ENCODE peak calls at places on chromosome 11, in five cellular contexts. One of them, this sample, is unnamed.

GRCh38 chr11:130904380-130904779 is 11.9 kb downstream of the SNX19 start:
- DNase-seq in non-pigmented ciliary epithelial cell: no peak
- DNase-seq in astrocyte of the spinal cord: peak
- DNase-seq in caudate nucleus: no peak
- DNase-seq in activated CD8-positive, alpha-beta memory T cell treated with anti-CD3 and anti-CD28 coated beads for 4 hours: no peak
- DNase-seq in this sample: no peak

GRCh38 chr11:48168815-48169214 is 47.8 kb upstream of the OR4B1 start:
- DNase-seq in non-pigmented ciliary epithelial cell: no peak
- DNase-seq in astrocyte of the spinal cord: no peak
- DNase-seq in caudate nucleus: no peak
- DNase-seq in activated CD8-positive, alpha-beta memory T cell treated with anti-CD3 and anti-CD28 coated beads for 4 hours: no peak
- DNase-seq in this sample: no peak

GRCh38 chr11:63508009-63508408 is 2.1 kb downstream of the LGALS12 start:
- DNase-seq in non-pigmented ciliary epithelial cell: no peak
- DNase-seq in astrocyte of the spinal cord: no peak
- DNase-seq in caudate nucleus: peak
- DNase-seq in activated CD8-positive, alpha-beta memory T cell treated with anti-CD3 and anti-CD28 coated beads for 4 hours: no peak
- DNase-seq in this sample: peak

GRCh38 chr11:122512688-122513087 is 142.8 kb upstream of the UBASH3B start:
- DNase-seq in non-pigmented ciliary epithelial cell: no peak
- DNase-seq in astrocyte of the spinal cord: no peak
- DNase-seq in caudate nucleus: no peak
- DNase-seq in activated CD8-positive, alpha-beta memory T cell treated with anti-CD3 and anti-CD28 coated beads for 4 hours: no peak
- DNase-seq in this sample: no peak

GRCh38 chr11:75262961-75263852 is 22.6 kb downstream of the TPBGL start:
- DNase-seq in non-pigmented ciliary epithelial cell: no peak
- DNase-seq in astrocyte of the spinal cord: no peak
- DNase-seq in caudate nucleus: no peak
- DNase-seq in activated CD8-positive, alpha-beta memory T cell treated with anti-CD3 and anti-CD28 coated beads for 4 hours: no peak
- DNase-seq in this sample: no peak

GRCh38 chr11:22785251-22785650 is 44.4 kb downstream of the SVIP start:
- DNase-seq in non-pigmented ciliary epithelial cell: peak
- DNase-seq in astrocyte of the spinal cord: peak
- DNase-seq in caudate nucleus: no peak
- DNase-seq in activated CD8-positive, alpha-beta memory T cell treated with anti-CD3 and anti-CD28 coated beads for 4 hours: no peak
- DNase-seq in this sample: no peak

GRCh38 chr11:130121430-130121978 is 38.1 kb upstream of the ST14 start:
- DNase-seq in non-pigmented ciliary epithelial cell: peak
- DNase-seq in astrocyte of the spinal cord: peak
- DNase-seq in caudate nucleus: no peak
- DNase-seq in activated CD8-positive, alpha-beta memory T cell treated with anti-CD3 and anti-CD28 coated beads for 4 hours: no peak
- DNase-seq in this sample: no peak

GRCh38 chr11:10930224-10930960 is 72.5 kb upstream of the ZBED5 start:
- DNase-seq in non-pigmented ciliary epithelial cell: no peak
- DNase-seq in astrocyte of the spinal cord: peak
- DNase-seq in caudate nucleus: no peak
- DNase-seq in activated CD8-positive, alpha-beta memory T cell treated with anti-CD3 and anti-CD28 coated beads for 4 hours: no peak
- DNase-seq in this sample: no peak

GRCh38 chr11:123268118-123268517 is 73.1 kb upstream of the CLMP start:
- DNase-seq in non-pigmented ciliary epithelial cell: no peak
- DNase-seq in astrocyte of the spinal cord: no peak
- DNase-seq in caudate nucleus: no peak
- DNase-seq in activated CD8-positive, alpha-beta memory T cell treated with anti-CD3 and anti-CD28 coated beads for 4 hours: no peak
- DNase-seq in this sample: no peak

GRCh38 chr11:116190861-116191260 is 581.9 kb downstream of the BUD13 start:
- DNase-seq in non-pigmented ciliary epithelial cell: no peak
- DNase-seq in astrocyte of the spinal cord: no peak
- DNase-seq in caudate nucleus: no peak
- DNase-seq in activated CD8-positive, alpha-beta memory T cell treated with anti-CD3 and anti-CD28 coated beads for 4 hours: no peak
- DNase-seq in this sample: no peak

GRCh38 chr11:45766469-45766868 is 38.5 kb upstream of the SLC35C1 start:
- DNase-seq in non-pigmented ciliary epithelial cell: no peak
- DNase-seq in astrocyte of the spinal cord: no peak
- DNase-seq in caudate nucleus: no peak
- DNase-seq in activated CD8-positive, alpha-beta memory T cell treated with anti-CD3 and anti-CD28 coated beads for 4 hours: no peak
- DNase-seq in this sample: no peak

GRCh38 chr11:115145316-115145715 is 358.9 kb downstream of the CADM1 start:
- DNase-seq in non-pigmented ciliary epithelial cell: no peak
- DNase-seq in astrocyte of the spinal cord: no peak
- DNase-seq in caudate nucleus: no peak
- DNase-seq in activated CD8-positive, alpha-beta memory T cell treated with anti-CD3 and anti-CD28 coated beads for 4 hours: no peak
- DNase-seq in this sample: no peak

GRCh38 chr11:127925430-127925829 is 661.9 kb downstream of the ETS1 start:
- DNase-seq in non-pigmented ciliary epithelial cell: peak
- DNase-seq in astrocyte of the spinal cord: peak
- DNase-seq in caudate nucleus: no peak
- DNase-seq in activated CD8-positive, alpha-beta memory T cell treated with anti-CD3 and anti-CD28 coated beads for 4 hours: no peak
- DNase-seq in this sample: no peak

GRCh38 chr11:116916872-116917271 is 79.5 kb upstream of the APOA1 start:
- DNase-seq in non-pigmented ciliary epithelial cell: no peak
- DNase-seq in astrocyte of the spinal cord: no peak
- DNase-seq in caudate nucleus: no peak
- DNase-seq in activated CD8-positive, alpha-beta memory T cell treated with anti-CD3 and anti-CD28 coated beads for 4 hours: no peak
- DNase-seq in this sample: no peak

GRCh38 chr11:44793350-44794090 is 66.8 kb downstream of the TSPAN18 start:
- DNase-seq in non-pigmented ciliary epithelial cell: no peak
- DNase-seq in astrocyte of the spinal cord: peak
- DNase-seq in caudate nucleus: no peak
- DNase-seq in activated CD8-positive, alpha-beta memory T cell treated with anti-CD3 and anti-CD28 coated beads for 4 hours: no peak
- DNase-seq in this sample: no peak

GRCh38 chr11:69300124-69301032 is 6.4 kb downstream of the MYEOV start:
- DNase-seq in non-pigmented ciliary epithelial cell: no peak
- DNase-seq in astrocyte of the spinal cord: peak
- DNase-seq in caudate nucleus: no peak
- DNase-seq in activated CD8-positive, alpha-beta memory T cell treated with anti-CD3 and anti-CD28 coated beads for 4 hours: no peak
- DNase-seq in this sample: no peak

This sample was measured in neuronal stem cell.